ENCODE peak calls at places on chromosome 22, in nine cellular contexts. One of them, this sample, is unnamed.

GRCh38 chr22:41946360-41947180 is at the start of gene CENPM:
- DNase-seq in IMR-90: peak
- DNase-seq in HepG2: peak
- DNase-seq in A549: peak
- DNase-seq in stomach: peak
- DNase-seq in body of pancreas: peak
- DNase-seq in adrenal gland: peak
- DNase-seq in heart left ventricle: peak
- DNase-seq in erythroblast: peak
- DNase-seq in this sample: peak

GRCh38 chr22:46511391-46512370 is 25.7 kb downstream of the CELSR1 start:
- DNase-seq in heart left ventricle: no peak
- DNase-seq in erythroblast: no peak
- DNase-seq in A549: no peak
- DNase-seq in adrenal gland: no peak
- DNase-seq in stomach: no peak
- DNase-seq in HepG2: no peak
- DNase-seq in IMR-90: no peak
- DNase-seq in body of pancreas: no peak
- DNase-seq in this sample: no peak

GRCh38 chr22:42000466-42000865 is 1.9 kb downstream of the WBP2NL start:
- DNase-seq in adrenal gland: peak
- DNase-seq in stomach: no peak
- DNase-seq in heart left ventricle: no peak
- DNase-seq in IMR-90: no peak
- DNase-seq in A549: no peak
- DNase-seq in erythroblast: no peak
- DNase-seq in body of pancreas: no peak
- DNase-seq in HepG2: no peak
- DNase-seq in this sample: no peak

GRCh38 chr22:42396621-42397331 is 35.4 kb downstream of the NFAM1 start:
- DNase-seq in heart left ventricle: no peak
- DNase-seq in stomach: no peak
- DNase-seq in adrenal gland: peak
- DNase-seq in erythroblast: no peak
- DNase-seq in body of pancreas: peak
- DNase-seq in HepG2: no peak
- DNase-seq in IMR-90: no peak
- DNase-seq in A549: no peak
- DNase-seq in this sample: no peak

GRCh38 chr22:44112191-44112590 is 68.5 kb upstream of the PARVG start:
- DNase-seq in A549: no peak
- DNase-seq in erythroblast: no peak
- DNase-seq in stomach: no peak
- DNase-seq in HepG2: no peak
- DNase-seq in heart left ventricle: peak
- DNase-seq in adrenal gland: no peak
- DNase-seq in IMR-90: no peak
- DNase-seq in body of pancreas: no peak
- DNase-seq in this sample: no peak

GRCh38 chr22:46752286-46752685 is 10.2 kb upstream of the TBC1D22A start:
- DNase-seq in stomach: no peak
- DNase-seq in IMR-90: no peak
- DNase-seq in adrenal gland: no peak
- DNase-seq in A549: no peak
- DNase-seq in body of pancreas: no peak
- DNase-seq in erythroblast: no peak
- DNase-seq in heart left ventricle: no peak
- DNase-seq in HepG2: no peak
- DNase-seq in this sample: no peak

GRCh38 chr22:46115388-46115678 is 35.0 kb upstream of the PPARA start:
- DNase-seq in IMR-90: no peak
- DNase-seq in HepG2: no peak
- DNase-seq in A549: no peak
- DNase-seq in adrenal gland: no peak
- DNase-seq in stomach: no peak
- DNase-seq in erythroblast: no peak
- DNase-seq in body of pancreas: no peak
- DNase-seq in heart left ventricle: no peak
- DNase-seq in this sample: peak

GRCh38 chr22:25406510-25407210 is 157.8 kb upstream of the GRK3 start:
- DNase-seq in heart left ventricle: peak
- DNase-seq in body of pancreas: peak
- DNase-seq in erythroblast: no peak
- DNase-seq in HepG2: peak
- DNase-seq in A549: no peak
- DNase-seq in stomach: no peak
- DNase-seq in IMR-90: no peak
- DNase-seq in adrenal gland: no peak
- DNase-seq in this sample: no peak

GRCh38 chr22:32050678-32051515 is 7.8 kb downstream of the SLC5A1 start:
- DNase-seq in heart left ventricle: no peak
- DNase-seq in erythroblast: no peak
- DNase-seq in adrenal gland: peak
- DNase-seq in stomach: peak
- DNase-seq in A549: peak
- DNase-seq in body of pancreas: peak
- DNase-seq in IMR-90: peak
- DNase-seq in HepG2: peak
- DNase-seq in this sample: no peak
- TF ChIP-seq POLR2A in heart left ventricle: no peak
- TF ChIP-seq POLR2A in erythroblast: no peak
- TF ChIP-seq POLR2A in adrenal gland: no peak
- TF ChIP-seq POLR2A in stomach: no peak
- TF ChIP-seq POLR2A in A549: no peak
- TF ChIP-seq POLR2A in body of pancreas: no peak
- TF ChIP-seq POLR2A in IMR-90: no peak
- TF ChIP-seq POLR2A in HepG2: no peak
- TF ChIP-seq POLR2A in this sample: no peak

GRCh38 chr22:29092243-29092642 is 19.4 kb downstream of the KREMEN1 start:
- DNase-seq in A549: no peak
- DNase-seq in stomach: peak
- DNase-seq in IMR-90: no peak
- DNase-seq in HepG2: no peak
- DNase-seq in body of pancreas: peak
- DNase-seq in adrenal gland: no peak
- DNase-seq in heart left ventricle: no peak
- DNase-seq in erythroblast: no peak
- DNase-seq in this sample: no peak

GRCh38 chr22:29093980-29094379 is 21.1 kb downstream of the KREMEN1 start:
- DNase-seq in heart left ventricle: no peak
- DNase-seq in erythroblast: no peak
- DNase-seq in adrenal gland: no peak
- DNase-seq in body of pancreas: no peak
- DNase-seq in A549: no peak
- DNase-seq in HepG2: no peak
- DNase-seq in IMR-90: no peak
- DNase-seq in stomach: no peak
- DNase-seq in this sample: peak

GRCh38 chr22:29093030-29093429 is 20.2 kb downstream of the KREMEN1 start:
- DNase-seq in erythroblast: no peak
- DNase-seq in IMR-90: no peak
- DNase-seq in stomach: no peak
- DNase-seq in HepG2: no peak
- DNase-seq in A549: no peak
- DNase-seq in adrenal gland: no peak
- DNase-seq in body of pancreas: no peak
- DNase-seq in heart left ventricle: no peak
- DNase-seq in this sample: no peak

GRCh38 chr22:29095459-29095858 is 22.6 kb downstream of the KREMEN1 start:
- DNase-seq in adrenal gland: no peak
- DNase-seq in erythroblast: no peak
- DNase-seq in stomach: no peak
- DNase-seq in body of pancreas: no peak
- DNase-seq in HepG2: peak
- DNase-seq in heart left ventricle: no peak
- DNase-seq in A549: no peak
- DNase-seq in IMR-90: no peak
- DNase-seq in this sample: no peak

DNA sequence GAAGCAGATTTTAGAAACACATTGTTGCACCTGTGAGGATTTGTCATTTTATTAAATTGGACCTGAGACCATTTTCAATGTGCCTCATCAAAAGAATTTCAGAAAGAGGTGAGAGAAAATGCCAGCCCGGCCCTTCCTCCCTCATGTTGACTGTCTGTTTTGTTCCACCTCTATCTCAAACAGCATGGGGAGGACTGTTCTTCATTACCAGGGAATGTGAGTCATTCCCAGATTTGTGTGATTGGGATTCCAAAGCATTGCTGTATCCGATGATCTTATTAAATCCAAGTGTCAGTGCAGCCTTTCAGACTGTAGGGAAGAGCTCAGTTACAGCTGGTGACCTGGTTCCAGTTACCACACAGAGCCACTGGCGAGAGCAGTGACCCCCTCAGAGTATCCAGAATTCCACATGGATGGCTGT is 20.7 kb downstream of the KREMEN1 start:
- DNase-seq in IMR-90: peak
- DNase-seq in erythroblast: no peak
- DNase-seq in body of pancreas: no peak
- DNase-seq in adrenal gland: no peak
- DNase-seq in A549: no peak
- DNase-seq in HepG2: no peak
- DNase-seq in stomach: no peak
- DNase-seq in heart left ventricle: no peak
- DNase-seq in this sample: no peak
- TF ChIP-seq POLR2A in IMR-90: no peak
- TF ChIP-seq POLR2A in erythroblast: no peak
- TF ChIP-seq POLR2A in body of pancreas: no peak
- TF ChIP-seq POLR2A in adrenal gland: peak
- TF ChIP-seq POLR2A in A549: no peak
- TF ChIP-seq POLR2A in HepG2: no peak
- TF ChIP-seq POLR2A in stomach: no peak
- TF ChIP-seq POLR2A in heart left ventricle: no peak
- TF ChIP-seq POLR2A in this sample: no peak

GRCh38 chr22:20225693-20225966 is 42.5 kb downstream of the RTN4R start:
- DNase-seq in body of pancreas: no peak
- DNase-seq in HepG2: no peak
- DNase-seq in heart left ventricle: no peak
- DNase-seq in stomach: no peak
- DNase-seq in erythroblast: no peak
- DNase-seq in A549: no peak
- DNase-seq in IMR-90: no peak
- DNase-seq in adrenal gland: no peak
- DNase-seq in this sample: no peak

GRCh38 chr22:20226760-20227350 is 41.3 kb downstream of the RTN4R start:
- DNase-seq in stomach: no peak
- DNase-seq in IMR-90: no peak
- DNase-seq in heart left ventricle: no peak
- DNase-seq in adrenal gland: no peak
- DNase-seq in erythroblast: no peak
- DNase-seq in A549: no peak
- DNase-seq in HepG2: no peak
- DNase-seq in body of pancreas: no peak
- DNase-seq in this sample: no peak

GRCh38 chr22:20226077-20226716 is 41.9 kb downstream of the RTN4R start:
- DNase-seq in A549: no peak
- DNase-seq in HepG2: no peak
- DNase-seq in erythroblast: no peak
- DNase-seq in heart left ventricle: no peak
- DNase-seq in adrenal gland: no peak
- DNase-seq in body of pancreas: no peak
- DNase-seq in stomach: no peak
- DNase-seq in IMR-90: no peak
- DNase-seq in this sample: no peak

GRCh38 chr22:20223421-20224245 is 44.5 kb downstream of the RTN4R start:
- DNase-seq in erythroblast: no peak
- DNase-seq in A549: no peak
- DNase-seq in stomach: no peak
- DNase-seq in HepG2: no peak
- DNase-seq in adrenal gland: no peak
- DNase-seq in body of pancreas: no peak
- DNase-seq in IMR-90: no peak
- DNase-seq in heart left ventricle: no peak
- DNase-seq in this sample: no peak

DNA sequence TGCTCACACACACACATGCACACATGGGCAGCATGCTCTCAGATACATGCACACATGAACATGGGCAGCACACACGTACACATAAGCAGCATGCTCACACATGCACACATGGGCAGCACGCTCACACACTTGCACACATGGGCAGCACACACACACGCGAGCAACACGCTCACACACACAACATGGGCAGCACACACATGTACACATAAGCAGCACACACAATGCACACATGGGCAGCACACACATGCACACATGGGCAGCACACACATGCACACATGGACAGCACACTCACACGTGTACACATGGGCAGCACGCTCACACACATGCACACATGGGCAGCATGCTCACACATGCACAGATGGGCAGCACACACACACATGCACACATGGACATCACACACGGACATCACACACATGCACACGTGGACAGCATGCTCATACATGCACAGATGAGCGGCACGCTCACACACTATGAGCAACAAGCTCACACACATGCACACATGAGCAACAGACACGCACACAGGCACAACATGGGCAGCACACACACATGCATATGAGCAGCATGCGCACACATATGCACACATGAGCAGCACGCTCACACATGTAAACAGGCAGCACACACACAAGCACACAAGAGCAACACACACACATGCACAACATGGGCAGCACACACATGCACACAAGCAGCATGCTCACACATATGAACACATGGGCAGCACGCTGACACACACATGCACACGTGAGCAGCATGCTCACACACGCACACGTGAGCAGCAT is 43.0 kb downstream of the RTN4R start:
- DNase-seq in body of pancreas: no peak
- DNase-seq in A549: no peak
- DNase-seq in erythroblast: no peak
- DNase-seq in HepG2: no peak
- DNase-seq in IMR-90: no peak
- DNase-seq in heart left ventricle: no peak
- DNase-seq in stomach: no peak
- DNase-seq in adrenal gland: no peak
- DNase-seq in this sample: no peak
- TF ChIP-seq POLR2A in body of pancreas: no peak
- TF ChIP-seq POLR2A in A549: no peak
- TF ChIP-seq POLR2A in erythroblast: no peak
- TF ChIP-seq POLR2A in HepG2: no peak
- TF ChIP-seq POLR2A in IMR-90: no peak
- TF ChIP-seq POLR2A in heart left ventricle: no peak
- TF ChIP-seq POLR2A in stomach: no peak
- TF ChIP-seq POLR2A in adrenal gland: no peak
- TF ChIP-seq POLR2A in this sample: no peak

DNA sequence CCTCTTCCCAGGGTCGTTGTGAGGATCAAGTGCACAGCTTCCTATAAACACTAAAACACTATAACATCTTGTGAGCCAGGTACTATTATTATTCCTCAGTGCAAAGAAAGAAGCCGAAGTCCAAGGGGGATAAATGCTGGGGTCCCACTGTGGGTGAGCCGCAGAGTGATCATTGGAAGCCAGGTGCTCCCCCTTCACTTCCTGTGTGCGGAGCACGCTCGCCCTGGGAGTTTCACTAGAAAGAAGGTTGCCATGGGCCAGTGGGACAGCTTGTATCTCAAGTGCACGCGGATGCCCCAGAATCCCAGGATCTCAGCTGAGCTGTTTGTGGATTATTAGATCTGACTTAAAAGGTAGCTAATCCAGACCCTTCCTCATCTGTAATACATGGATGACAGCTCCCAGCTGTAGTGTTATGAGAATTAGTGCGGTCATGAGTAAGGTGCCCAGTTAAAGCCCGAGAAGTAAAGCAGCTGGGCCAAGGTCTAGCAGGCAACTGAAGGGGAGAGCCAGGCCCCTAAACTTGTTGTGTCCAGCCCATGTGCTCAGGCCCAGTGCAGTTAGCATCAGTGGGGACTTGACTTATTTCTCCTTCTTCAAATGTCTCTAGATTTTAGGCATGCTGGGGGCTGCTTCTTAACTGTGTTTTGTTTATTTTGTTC is 941 bp downstream of the CBY1 start:
- DNase-seq in IMR-90: no peak
- DNase-seq in A549: peak
- DNase-seq in erythroblast: peak
- DNase-seq in stomach: no peak
- DNase-seq in HepG2: peak
- DNase-seq in adrenal gland: no peak
- DNase-seq in body of pancreas: peak
- DNase-seq in heart left ventricle: no peak
- DNase-seq in this sample: no peak
- TF ChIP-seq POLR2A in IMR-90: no peak
- TF ChIP-seq POLR2A in A549: no peak
- TF ChIP-seq POLR2A in erythroblast: no peak
- TF ChIP-seq POLR2A in stomach: no peak
- TF ChIP-seq POLR2A in HepG2: no peak
- TF ChIP-seq POLR2A in adrenal gland: no peak
- TF ChIP-seq POLR2A in body of pancreas: no peak
- TF ChIP-seq POLR2A in heart left ventricle: no peak
- TF ChIP-seq POLR2A in this sample: no peak

This sample was measured in uterus.